ENCODE peak calls at places on chromosomes 16 and 17, in eight cellular contexts. B is stomach, U is esophagus muscularis mucosa, D is upper lobe of left lung, Y is sigmoid colon, M is H1, V is suprapubic skin, L is GM12878. W is an unnamed sample.

GRCh38 chr17:82051776-82052637 is at the start of the genes GPS1 and RFNG:
- DNase-seq in B (peak), U (no peak), D (peak), Y (peak), M (peak), V (no peak), L (no peak), W (peak)

GRCh38 chr17:7354262-7354781 is 634 bp upstream of the TMEM95 start:
- DNase-seq in B (no peak), U (no peak), D (no peak), Y (no peak), M (no peak), V (no peak), L (no peak), W (peak)

GRCh38 chr16:73040136-73040535 is 7.8 kb downstream of the ZFHX3 start:
- DNase-seq in B (no peak), U (no peak), D (no peak), Y (peak), M (no peak), V (no peak), L (no peak), W (no peak)

GRCh38 chr17:77892469-77893143 is 65.9 kb upstream of the TNRC6C start:
- DNase-seq in B (no peak), U (no peak), D (no peak), Y (peak), M (peak), V (no peak), L (no peak), W (no peak)

GRCh38 chr16:74480150-74481029 is 59.1 kb upstream of the CLEC18B start:
- DNase-seq in B (peak), U (no peak), D (peak), Y (no peak), M (no peak), V (no peak), L (no peak), W (peak)

GRCh38 chr16:71933913-71934696 is 38.8 kb downstream of the IST1 start:
- DNase-seq in B (no peak), U (no peak), D (no peak), Y (no peak), M (no peak), V (no peak), L (no peak), W (no peak)

GRCh38 chr17:80701730-80702129 is 157.1 kb downstream of the RPTOR start:
- DNase-seq in B (no peak), U (no peak), D (no peak), Y (no peak), M (no peak), V (no peak), L (no peak), W (no peak)

GRCh38 chr16:76222853-76223252 is 54.3 kb upstream of the CNTNAP4 start:
- DNase-seq in B (no peak), U (no peak), D (no peak), Y (no peak), M (no peak), V (no peak), L (no peak), W (no peak)

GRCh38 chr17:17295141-17295540 is 8.0 kb upstream of the NT5M start:
- DNase-seq in B (no peak), U (no peak), D (no peak), Y (no peak), M (no peak), V (no peak), L (no peak), W (no peak)

GRCh38 chr17:7351665-7352558 is at the start of gene KCTD11:
- DNase-seq in B (peak), U (peak), D (peak), Y (peak), M (peak), V (peak), L (no peak), W (peak)

GRCh38 chr17:29133146-29133713 is 47.0 kb downstream of the MYO18A start:
- DNase-seq in B (no peak), U (no peak), D (no peak), Y (no peak), M (no peak), V (no peak), L (no peak), W (no peak)

GRCh38 chr17:60451965-60452364 is 29.7 kb downstream of the CHCT1 start:
- DNase-seq in B (no peak), U (no peak), D (no peak), Y (no peak), M (no peak), V (no peak), L (no peak), W (no peak)

GRCh38 chr16:74743045-74743667 is 31.5 kb downstream of the FA2H start:
- DNase-seq in B (no peak), U (no peak), D (no peak), Y (no peak), M (no peak), V (no peak), L (no peak), W (no peak)

GRCh38 chr16:47780213-47780612 is 319.1 kb downstream of the PHKB start:
- DNase-seq in B (no peak), U (no peak), D (no peak), Y (no peak), M (no peak), V (no peak), L (no peak), W (no peak)

GRCh38 chr16:65118866-65119265 is 3.0 kb downstream of the CDH11 start:
- DNase-seq in B (no peak), U (peak), D (no peak), Y (no peak), M (no peak), V (no peak), L (no peak), W (no peak)

GRCh38 chr16:12906271-12906670 is 4.9 kb downstream of the SHISA9 start:
- DNase-seq in B (no peak), U (peak), D (no peak), Y (no peak), M (no peak), V (no peak), L (no peak), W (no peak)

GRCh38 chr16:8853611-8854010 is 15.2 kb downstream of the CARHSP1 start:
- DNase-seq in B (no peak), U (no peak), D (peak), Y (no peak), M (no peak), V (no peak), L (no peak), W (no peak)
- TF ChIP-seq EP300 in B (no peak), U (no peak), D (no peak), Y (no peak), M (no peak), V (no peak), L (no peak), W (no peak)

DNA sequence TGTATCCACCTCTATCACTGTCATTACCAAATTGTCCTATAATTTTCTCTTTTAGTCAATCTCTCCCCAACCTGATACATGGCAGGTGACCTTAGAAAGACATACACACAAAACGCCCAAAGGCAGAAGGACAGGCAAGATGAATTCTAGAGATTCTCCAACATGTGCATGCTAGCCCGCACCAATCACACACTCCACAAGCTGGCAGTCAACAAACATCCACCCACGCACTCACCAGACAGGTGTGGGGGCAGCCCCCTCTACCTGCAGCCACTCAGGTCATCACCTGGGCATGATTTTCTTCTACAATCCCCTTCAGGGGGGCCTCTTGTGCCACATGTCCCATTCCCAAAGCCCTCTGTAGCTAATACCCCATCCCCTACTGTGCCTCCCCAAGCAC is 9.5 kb downstream of the MPP2 start:
- DNase-seq in B (no peak), U (no peak), D (no peak), Y (no peak), M (no peak), V (no peak), L (no peak), W (no peak)
- TF ChIP-seq POLR2AphosphoS5 in B (no peak), U (no peak), D (no peak), Y (no peak), M (no peak), V (no peak), L (no peak), W (no peak)

GRCh38 chr16:1081734-1082265 is 9.3 kb downstream of the SSTR5 start:
- DNase-seq in B (no peak), U (no peak), D (no peak), Y (no peak), M (no peak), V (no peak), L (no peak), W (no peak)

GRCh38 chr16:1079786-1080525 is 7.4 kb downstream of the SSTR5 start:
- DNase-seq in B (no peak), U (no peak), D (no peak), Y (no peak), M (no peak), V (no peak), L (no peak), W (no peak)

GRCh38 chr16:1080801-1081733 is 8.5 kb downstream of the SSTR5 start:
- DNase-seq in B (no peak), U (no peak), D (no peak), Y (no peak), M (no peak), V (no peak), L (no peak), W (no peak)

GRCh38 chr16:1082952-1083675 is 10.6 kb downstream of the SSTR5 start:
- DNase-seq in B (no peak), U (no peak), D (no peak), Y (no peak), M (no peak), V (no peak), L (no peak), W (no peak)

GRCh38 chr16:1082266-1082951 is 9.9 kb downstream of the SSTR5 start:
- DNase-seq in B (no peak), U (no peak), D (no peak), Y (no peak), M (no peak), V (no peak), L (no peak), W (no peak)
- TF ChIP-seq POLR2A in B (no peak), U (no peak), D (no peak), Y (no peak), M (no peak), V (no peak), L (no peak), W (no peak)

GRCh38 chr17:56393156-56393555 is 200.3 kb upstream of the NOG start:
- DNase-seq in B (no peak), U (no peak), D (no peak), Y (no peak), M (no peak), V (no peak), L (no peak), W (no peak)
- TF ChIP-seq EP300 in B (no peak), U (no peak), D (no peak), Y (no peak), M (no peak), V (no peak), L (no peak), W (no peak)

GRCh38 chr17:76793775-76794174 is 55.9 kb downstream of the MFSD11 start:
- DNase-seq in B (no peak), U (no peak), D (no peak), Y (no peak), M (no peak), V (no peak), L (no peak), W (no peak)

GRCh38 chr17:76796081-76796480 is 58.2 kb downstream of the MFSD11 start:
- DNase-seq in B (no peak), U (no peak), D (no peak), Y (no peak), M (no peak), V (no peak), L (no peak), W (no peak)

GRCh38 chr17:76792348-76792747 is 54.4 kb downstream of the MFSD11 start:
- DNase-seq in B (no peak), U (no peak), D (no peak), Y (no peak), M (no peak), V (no peak), L (no peak), W (no peak)

GRCh38 chr17:76789235-76789788 is 51.4 kb downstream of the MFSD11 start:
- DNase-seq in B (no peak), U (no peak), D (peak), Y (no peak), M (no peak), V (no peak), L (no peak), W (no peak)

GRCh38 chr17:76791053-76791980 is 53.4 kb downstream of the MFSD11 start:
- DNase-seq in B (peak), U (no peak), D (no peak), Y (no peak), M (no peak), V (no peak), L (peak), W (peak)
- TF ChIP-seq POLR2AphosphoS5 in B (no peak), U (no peak), D (no peak), Y (no peak), M (no peak), V (no peak), L (no peak), W (no peak)

W was measured in transverse colon.